ENCODE peak calls at places on chromosome 6, in ten cellular contexts. H is HFF-Myc, Q is astrocyte of the cerebellum, N is heart left ventricle, S is cardiac muscle cell, K is uterus, Y is stomach, Z is AG10803, X is colonic mucosa, L is GM12878. E is an unnamed sample.
A peak's percentile ranks its signal among the peaks of the same experiment; 100 is the strongest.

GRCh38 chr6:125790403-125791150 is at the start of gene NCOA7:
- DNase-seq in Q (no peak), Y (peak; percentile 75), K (peak; percentile 85), S (peak; percentile 83), Z (peak; percentile 68), X (peak; percentile 81), H (no peak), N (peak; percentile 89), L (no peak), E (peak; percentile 75)

GRCh38 chr6:109121411-109121810 is 26.1 kb downstream of the CEP57L1 start:
- DNase-seq in S (no peak), K (no peak), L (no peak), Z (peak; percentile 24), Q (no peak), Y (no peak), X (no peak), N (no peak), H (no peak), E (no peak)

GRCh38 chr6:137784583-137784982 is 82.5 kb upstream of the TNFAIP3 start:
- DNase-seq in Z (no peak), K (no peak), H (no peak), Q (no peak), N (no peak), S (no peak), X (no peak), Y (no peak), L (no peak), E (no peak)

GRCh38 chr6:169263374-169263773 is 9.7 kb upstream of the THBS2 start:
- DNase-seq in K (no peak), N (no peak), Z (no peak), Q (no peak), L (no peak), Y (no peak), H (no peak), S (no peak), X (no peak), E (no peak)

GRCh38 chr6:131954099-131954774 is 3.1 kb upstream of the CCN2 start:
- DNase-seq in S (no peak), H (no peak), X (no peak), Y (no peak), K (no peak), Q (no peak), L (no peak), N (no peak), Z (peak; percentile 33), E (peak; percentile 22)

GRCh38 chr6:3456794-3457709 is at the start of gene SLC22A23:
- DNase-seq in Q (no peak), K (peak; percentile 65), L (no peak), H (no peak), N (peak; percentile 64), Z (peak; percentile 24), Y (peak; percentile 84), X (peak; percentile 85), S (peak; percentile 85), E (peak; percentile 77)

GRCh38 chr6:93048381-93048780 is 371.0 kb downstream of the EPHA7 start:
- DNase-seq in K (no peak), H (no peak), Z (no peak), Q (no peak), L (no peak), N (no peak), X (no peak), S (no peak), Y (no peak), E (no peak)

GRCh38 chr6:163165922-163166321 is 248.6 kb upstream of the QKI start:
- DNase-seq in Y (no peak), X (no peak), Z (no peak), Q (no peak), N (no peak), H (no peak), S (no peak), K (no peak), L (no peak), E (no peak)

GRCh38 chr6:138036955-138037592 is 70.1 kb downstream of the PERP start:
- DNase-seq in Z (no peak), L (no peak), Y (no peak), S (no peak), X (no peak), H (no peak), N (no peak), K (no peak), Q (no peak), E (peak; percentile 90)

GRCh38 chr6:109303647-109304283 is 78.5 kb downstream of the CD164 start:
- DNase-seq in K (no peak), Q (no peak), N (no peak), L (no peak), H (no peak), S (no peak), Z (no peak), Y (peak; percentile 47), X (peak; percentile 50), E (no peak)

GRCh38 chr6:128209771-128210170 is 308.9 kb upstream of the THEMIS start:
- DNase-seq in Z (peak; percentile 79), K (no peak), Y (no peak), X (no peak), H (no peak), N (no peak), L (no peak), Q (peak; percentile 59), S (peak; percentile 7), E (peak; percentile 77)

GRCh38 chr6:154672086-154672485 is 61.1 kb upstream of the SCAF8 start:
- DNase-seq in N (no peak), S (peak; percentile 46), K (no peak), Y (no peak), X (no peak), L (no peak), Q (no peak), H (no peak), Z (no peak), E (no peak)

GRCh38 chr6:84575264-84575663 is 189.1 kb downstream of the TBX18 start:
- DNase-seq in K (no peak), X (no peak), N (no peak), L (peak; percentile 61), H (peak; percentile 38), Y (no peak), Z (peak; percentile 64), Q (peak; percentile 31), S (no peak), E (peak; percentile 25)

GRCh38 chr6:148235446-148235845 is 107.2 kb upstream of the SASH1 start:
- DNase-seq in K (no peak), Y (no peak), N (no peak), L (no peak), Q (no peak), Z (no peak), H (peak; percentile 16), X (no peak), S (no peak), E (peak; percentile 94)

GRCh38 chr6:107550906-107551305 is 61.0 kb downstream of the SOBP start:
- DNase-seq in Z (no peak), N (no peak), S (no peak), H (no peak), X (no peak), Q (no peak), Y (no peak), K (no peak), L (no peak), E (no peak)

GRCh38 chr6:134245691-134246090 is 72.2 kb downstream of the SGK1 start:
- DNase-seq in X (no peak), Z (no peak), H (no peak), S (no peak), L (no peak), N (no peak), Y (no peak), K (no peak), Q (no peak), E (peak; percentile 72)

GRCh38 chr6:160347259-160348208 is 644 bp upstream of the SLC22A3 start:
- DNase-seq in N (no peak), Y (no peak), Z (no peak), X (peak; percentile 35), S (peak; percentile 28), H (no peak), Q (no peak), K (peak; percentile 30), L (no peak), E (no peak)

GRCh38 chr6:170271771-170272314 is 19.0 kb downstream of the DLL1 start:
- DNase-seq in K (no peak), N (no peak), S (no peak), H (no peak), Q (no peak), L (peak; percentile 91), Y (no peak), X (peak; percentile 56), Z (no peak), E (no peak)
- H3K4me3 ChIP-seq in K (no peak overlapping the region), N (no peak overlapping the region), S (no peak overlapping the region), H (no peak overlapping the region), Q (no peak overlapping the region), L (peak overlapping the region; percentile 61), Y (peak overlapping the region; percentile 13), X (no peak overlapping the region), Z (no peak overlapping the region), E (no peak overlapping the region)

GRCh38 chr6:1893470-1894130 is 283.9 kb downstream of the FOXC1 start:
- DNase-seq in Y (no peak), K (no peak), S (peak; percentile 22), X (no peak), Q (no peak), N (no peak), Z (no peak), L (no peak), H (no peak), E (no peak)
- TF ChIP-seq CTCF in Y (no peak), K (no peak), S (peak; percentile 40), X (no peak), Q (peak; percentile 21), N (no peak), Z (no peak), L (no peak), H (peak; percentile 62), E (no peak)

GRCh38 chr6:147054158-147054557 is 150.1 kb upstream of the STXBP5 start:
- DNase-seq in H (no peak), S (no peak), L (no peak), Q (no peak), K (no peak), X (no peak), N (no peak), Y (no peak), Z (no peak), E (no peak)
- H3K4me3 ChIP-seq in H (no peak overlapping the region), S (no peak overlapping the region), L (no peak overlapping the region), Q (no peak overlapping the region), K (no peak overlapping the region), X (no peak overlapping the region), N (no peak overlapping the region), Y (no peak overlapping the region), Z (no peak overlapping the region), E (no peak overlapping the region)

GRCh38 chr6:37459981-37460800 is 27.2 kb downstream of the CMTR1 start:
- DNase-seq in Z (no peak), N (no peak), Q (no peak), L (no peak), K (no peak), S (peak; percentile 52), H (no peak), Y (no peak), X (no peak), E (no peak)

GRCh38 chr6:37454420-37455125 is 21.6 kb downstream of the CMTR1 start:
- DNase-seq in L (no peak), X (peak; percentile 38), N (no peak), S (no peak), Y (no peak), H (no peak), Z (peak; percentile 52), Q (no peak), K (no peak), E (no peak)

GRCh38 chr6:37460805-37461204 is 27.8 kb downstream of the CMTR1 start:
- DNase-seq in Y (no peak), H (no peak), N (no peak), K (no peak), Z (no peak), X (no peak), Q (no peak), S (no peak), L (no peak), E (no peak)

GRCh38 chr6:37456126-37456525 is 23.1 kb downstream of the CMTR1 start:
- DNase-seq in Q (peak; percentile 31), N (no peak), X (no peak), L (no peak), K (no peak), Y (no peak), H (no peak), Z (peak; percentile 83), S (no peak), E (peak; percentile 75)

GRCh38 chr6:37456816-37457560 is 24.0 kb downstream of the CMTR1 start:
- DNase-seq in X (no peak), Y (no peak), L (no peak), S (no peak), Z (peak; percentile 91), H (no peak), Q (peak; percentile 80), N (no peak), K (peak; percentile 38), E (peak; percentile 75)
- TF ChIP-seq CTCF in X (no peak), Y (no peak), L (no peak), S (no peak), Z (no peak), H (no peak), Q (no peak), N (no peak), K (no peak), E (no peak)

E was measured in epithelial cell of esophagus.